ENCODE peak calls at places on chromosomes 3 and 15, in five cellular contexts. One of them, this sample, is unnamed.

GRCh38 chr3:169668081-169668956 is 4.8 kb upstream of the MECOM start:
- DNase-seq in WTC11: peak; percentile 61
- DNase-seq in SK-N-SH: peak; percentile 68
- DNase-seq in NB4: no peak
- DNase-seq in A549: no peak
- DNase-seq in this sample: no peak

GRCh38 chr3:191331443-191331842 is 1.1 kb upstream of the UTS2B start:
- DNase-seq in A549: no peak
- DNase-seq in WTC11: no peak
- DNase-seq in NB4: no peak
- DNase-seq in SK-N-SH: no peak
- DNase-seq in this sample: no peak

GRCh38 chr3:130820976-130821375 is 72.9 kb upstream of the ATP2C1 start:
- DNase-seq in WTC11: no peak
- DNase-seq in A549: peak; percentile 17
- DNase-seq in SK-N-SH: no peak
- DNase-seq in NB4: peak; percentile 91
- DNase-seq in this sample: no peak

GRCh38 chr3:187264946-187265345 is 26.6 kb downstream of the MASP1 start:
- DNase-seq in NB4: no peak
- DNase-seq in A549: no peak
- DNase-seq in WTC11: no peak
- DNase-seq in SK-N-SH: no peak
- DNase-seq in this sample: no peak

GRCh38 chr3:9301798-9302197 is 52.4 kb upstream of the SRGAP3 start:
- DNase-seq in NB4: no peak
- DNase-seq in A549: no peak
- DNase-seq in WTC11: no peak
- DNase-seq in SK-N-SH: no peak
- DNase-seq in this sample: no peak

GRCh38 chr3:45683417-45684326 is 5.5 kb upstream of the SACM1L start:
- DNase-seq in A549: no peak
- DNase-seq in NB4: peak; percentile 17
- DNase-seq in WTC11: no peak
- DNase-seq in SK-N-SH: no peak
- DNase-seq in this sample: peak; percentile 48

GRCh38 chr3:12512534-12513101 is 28.3 kb downstream of the TSEN2 start:
- DNase-seq in SK-N-SH: peak; percentile 60
- DNase-seq in WTC11: no peak
- DNase-seq in A549: no peak
- DNase-seq in NB4: no peak
- DNase-seq in this sample: no peak

GRCh38 chr3:160287666-160288065 is 62.4 kb downstream of the C3orf80 start:
- DNase-seq in WTC11: no peak
- DNase-seq in A549: no peak
- DNase-seq in NB4: no peak
- DNase-seq in SK-N-SH: no peak
- DNase-seq in this sample: no peak

GRCh38 chr3:155086041-155086440 is 5.9 kb downstream of the MME start:
- DNase-seq in NB4: no peak
- DNase-seq in A549: no peak
- DNase-seq in WTC11: no peak
- DNase-seq in SK-N-SH: no peak
- DNase-seq in this sample: no peak

GRCh38 chr15:49715213-49715612 is 94.4 kb downstream of the DTWD1 start:
- DNase-seq in NB4: no peak
- DNase-seq in A549: no peak
- DNase-seq in WTC11: no peak
- DNase-seq in SK-N-SH: no peak
- DNase-seq in this sample: no peak

GRCh38 chr15:44719293-44719999 is 8.1 kb downstream of the B2M start:
- DNase-seq in SK-N-SH: no peak
- DNase-seq in NB4: peak; percentile 49
- DNase-seq in A549: no peak
- DNase-seq in WTC11: no peak
- DNase-seq in this sample: no peak

GRCh38 chr3:81753416-81754014 is 7.9 kb downstream of the GBE1 start:
- DNase-seq in A549: no peak
- DNase-seq in SK-N-SH: no peak
- DNase-seq in WTC11: no peak
- DNase-seq in NB4: no peak
- DNase-seq in this sample: no peak

GRCh38 chr3:172908871-172909270 is 158.3 kb downstream of the ECT2 start:
- DNase-seq in SK-N-SH: no peak
- DNase-seq in A549: no peak
- DNase-seq in NB4: no peak
- DNase-seq in WTC11: no peak
- DNase-seq in this sample: no peak

GRCh38 chr3:65439641-65440040 is 599.1 kb downstream of the MAGI1 start:
- DNase-seq in SK-N-SH: peak; percentile 60
- DNase-seq in A549: peak; percentile 7
- DNase-seq in NB4: peak; percentile 33
- DNase-seq in WTC11: peak; percentile 62
- DNase-seq in this sample: peak; percentile 69

GRCh38 chr3:13793451-13793850 is 86.4 kb downstream of the WNT7A start:
- DNase-seq in A549: no peak
- DNase-seq in WTC11: no peak
- DNase-seq in SK-N-SH: no peak
- DNase-seq in NB4: no peak
- DNase-seq in this sample: no peak

GRCh38 chr3:51708216-51708845 is 1.5 kb downstream of the GRM2 start:
- DNase-seq in A549: no peak
- DNase-seq in NB4: no peak
- DNase-seq in WTC11: peak; percentile 3
- DNase-seq in SK-N-SH: no peak
- DNase-seq in this sample: no peak

GRCh38 chr3:94259291-94259690 is 196.4 kb downstream of the NSUN3 start:
- DNase-seq in NB4: no peak
- DNase-seq in A549: no peak
- DNase-seq in WTC11: no peak
- DNase-seq in SK-N-SH: no peak
- DNase-seq in this sample: no peak

GRCh38 chr3:32045091-32045964 is 61.1 kb upstream of the GPD1L start:
- DNase-seq in SK-N-SH: peak; percentile 9
- DNase-seq in NB4: peak; percentile 3
- DNase-seq in WTC11: peak; percentile 24
- DNase-seq in A549: peak; percentile 53
- DNase-seq in this sample: peak; percentile 2
- TF ChIP-seq MAX in SK-N-SH: no peak
- TF ChIP-seq MAX in NB4: no peak
- TF ChIP-seq MAX in WTC11: no peak
- TF ChIP-seq MAX in A549: peak; percentile 21
- TF ChIP-seq MAX in this sample: no peak

GRCh38 chr3:129226374-129226773 is 23.0 kb upstream of the COPG1 start:
- DNase-seq in NB4: no peak
- DNase-seq in WTC11: no peak
- DNase-seq in A549: peak; percentile 71
- DNase-seq in SK-N-SH: peak; percentile 34
- DNase-seq in this sample: peak; percentile 54
- TF ChIP-seq MAX in NB4: no peak
- TF ChIP-seq MAX in WTC11: no peak
- TF ChIP-seq MAX in A549: peak; percentile 44
- TF ChIP-seq MAX in SK-N-SH: peak; percentile 78
- TF ChIP-seq MAX in this sample: no peak

GRCh38 chr3:113832477-113833164 is 6.0 kb upstream of the GRAMD1C start:
- DNase-seq in A549: no peak
- DNase-seq in NB4: no peak
- DNase-seq in WTC11: no peak
- DNase-seq in SK-N-SH: no peak
- DNase-seq in this sample: no peak
- TF ChIP-seq MAX in A549: no peak
- TF ChIP-seq MAX in NB4: no peak
- TF ChIP-seq MAX in WTC11: no peak
- TF ChIP-seq MAX in SK-N-SH: no peak
- TF ChIP-seq MAX in this sample: no peak

GRCh38 chr3:40055956-40056355 is 246.5 kb downstream of the MYRIP start:
- DNase-seq in A549: no peak
- DNase-seq in NB4: no peak
- DNase-seq in WTC11: no peak
- DNase-seq in SK-N-SH: no peak
- DNase-seq in this sample: no peak

GRCh38 chr3:40055361-40055760 is 246.0 kb downstream of the MYRIP start:
- DNase-seq in SK-N-SH: no peak
- DNase-seq in WTC11: no peak
- DNase-seq in A549: no peak
- DNase-seq in NB4: no peak
- DNase-seq in this sample: no peak

GRCh38 chr3:40057077-40057476 is 247.7 kb downstream of the MYRIP start:
- DNase-seq in WTC11: no peak
- DNase-seq in A549: no peak
- DNase-seq in SK-N-SH: no peak
- DNase-seq in NB4: no peak
- DNase-seq in this sample: no peak

GRCh38 chr3:40053663-40054062 is 244.3 kb downstream of the MYRIP start:
- DNase-seq in SK-N-SH: no peak
- DNase-seq in A549: no peak
- DNase-seq in NB4: no peak
- DNase-seq in WTC11: no peak
- DNase-seq in this sample: no peak

GRCh38 chr3:40054568-40055222 is 245.3 kb downstream of the MYRIP start:
- DNase-seq in WTC11: no peak
- DNase-seq in SK-N-SH: no peak
- DNase-seq in A549: no peak
- DNase-seq in NB4: no peak
- DNase-seq in this sample: no peak
- TF ChIP-seq MAX in WTC11: no peak
- TF ChIP-seq MAX in SK-N-SH: no peak
- TF ChIP-seq MAX in A549: no peak
- TF ChIP-seq MAX in NB4: no peak
- TF ChIP-seq MAX in this sample: no peak

GRCh38 chr3:148004331-148004730 is 595.2 kb downstream of the ZIC1 start:
- DNase-seq in NB4: no peak
- DNase-seq in SK-N-SH: no peak
- DNase-seq in WTC11: no peak
- DNase-seq in A549: no peak
- DNase-seq in this sample: no peak
- TF ChIP-seq MAX in NB4: no peak
- TF ChIP-seq MAX in SK-N-SH: no peak
- TF ChIP-seq MAX in WTC11: no peak
- TF ChIP-seq MAX in A549: no peak
- TF ChIP-seq MAX in this sample: no peak

GRCh38 chr15:41022487-41023090 is 69.3 kb downstream of the CHAC1 start:
- DNase-seq in NB4: peak; percentile 66
- DNase-seq in SK-N-SH: peak; percentile 61
- DNase-seq in WTC11: peak; percentile 56
- DNase-seq in A549: peak; percentile 31
- DNase-seq in this sample: peak; percentile 43
- TF ChIP-seq MAX in NB4: no peak
- TF ChIP-seq MAX in SK-N-SH: no peak
- TF ChIP-seq MAX in WTC11: no peak
- TF ChIP-seq MAX in A549: no peak
- TF ChIP-seq MAX in this sample: no peak